ENCODE peak calls at places on chromosomes 2 and 18, in five cellular contexts. S is SW480, A is psoas muscle, H is T-helper 17 cell, W is ELR. T is an unnamed sample.
A peak's percentile ranks its signal among the peaks of the same experiment; 100 is the strongest.

GRCh38 chr2:138814123-138814883 is 34.1 kb upstream of the NXPH2 start:
- DNase-seq in S (no peak), A (no peak), H (no peak), W (peak; percentile 11), T (peak; percentile 22)

GRCh38 chr2:96423281-96423680 is 81.9 kb downstream of the NEURL3 start:
- DNase-seq in S (peak; percentile 36), A (no peak), H (no peak), W (no peak), T (no peak)

GRCh38 chr2:163877316-163877715 is 141.5 kb upstream of the FIGN start:
- DNase-seq in S (no peak), A (no peak), H (no peak), W (peak; percentile 22), T (no peak)

GRCh38 chr2:205858781-205859478 is 176.6 kb downstream of the NRP2 start:
- DNase-seq in S (peak; percentile 71), A (no peak), H (no peak), W (peak; percentile 10), T (no peak)

GRCh38 chr18:33123852-33124251 is 316.7 kb downstream of the CCDC178 start:
- DNase-seq in S (no peak), A (no peak), H (no peak), W (no peak), T (no peak)

GRCh38 chr18:9135912-9136314 is 668 bp upstream of the ANKRD12 start:
- DNase-seq in S (peak; percentile 77), A (no peak), H (no peak), W (peak; percentile 53), T (peak; percentile 44)

GRCh38 chr2:144642892-144643291 is 123.0 kb upstream of the ZEB2 start:
- DNase-seq in S (no peak), A (no peak), H (no peak), W (no peak), T (no peak)

GRCh38 chr2:124566518-124566970 is 541.5 kb downstream of the CNTNAP5 start:
- DNase-seq in S (no peak), A (no peak), H (no peak), W (no peak), T (peak; percentile 85)

GRCh38 chr2:10161206-10161931 is 38.8 kb downstream of the RRM2 start:
- DNase-seq in S (no peak), A (no peak), H (no peak), W (peak; percentile 55), T (no peak)

GRCh38 chr2:228689049-228689448 is 507.6 kb upstream of the SPHKAP start:
- DNase-seq in S (no peak), A (no peak), H (no peak), W (peak; percentile 62), T (no peak)

GRCh38 chr2:36433311-36434217 is 78.0 kb downstream of the CRIM1 start:
- DNase-seq in S (no peak), A (no peak), H (no peak), W (no peak), T (peak; percentile 92)

GRCh38 chr18:79637181-79637920 is 42.3 kb upstream of the CTDP1 start:
- DNase-seq in S (no peak), A (no peak), H (no peak), W (no peak), T (no peak)

GRCh38 chr2:8546319-8547283 is 135.3 kb upstream of the ID2 start:
- DNase-seq in S (no peak), A (no peak), H (no peak), W (no peak), T (no peak)

GRCh38 chr2:158988501-158988900 is 20.1 kb downstream of the TANC1 start:
- DNase-seq in S (no peak), A (no peak), H (no peak), W (no peak), T (no peak)

GRCh38 chr2:125160947-125161346 is 1135.9 kb downstream of the CNTNAP5 start:
- DNase-seq in S (no peak), A (no peak), H (no peak), W (no peak), T (no peak)

GRCh38 chr2:240095556-240096523 is 40.3 kb downstream of the COPS9 start:
- DNase-seq in S (no peak), A (no peak), H (no peak), W (no peak), T (no peak)

GRCh38 chr18:60047556-60047955 is 147.8 kb downstream of the PMAIP1 start:
- DNase-seq in S (no peak), A (no peak), H (no peak), W (peak; percentile 80), T (no peak)

T was measured in MCF 10A.